ENCODE peak calls at places on chromosomes 3 and 15, in nine cellular contexts. G is right atrium auricular region, M is hepatocyte, T is neural progenitor cell, D is transverse colon, O is pancreas, U is upper lobe of right lung, V is stomach, H is left ventricle myocardium inferior. S is an unnamed sample.
A peak's percentile ranks its signal among the peaks of the same experiment; 100 is the strongest.

GRCh38 chr3:72346526-72346926 is 501.7 kb downstream of the SHQ1 start:
- DNase-seq in G (no peak), M (peak; percentile 68), T (no peak), D (no peak), O (no peak), U (no peak), V (no peak), H (no peak), S (peak; percentile 65)

GRCh38 chr3:65851827-65852226 is 186.9 kb downstream of the MAGI1 start:
- DNase-seq in G (no peak), M (no peak), T (no peak), D (no peak), O (no peak), U (no peak), V (no peak), H (no peak), S (no peak)

GRCh38 chr3:158696618-158697017 is 24.2 kb upstream of the LXN start:
- DNase-seq in G (no peak), M (no peak), T (no peak), D (no peak), O (no peak), U (no peak), V (no peak), H (no peak), S (no peak)

GRCh38 chr3:5463986-5464385 is 276.5 kb downstream of the EDEM1 start:
- DNase-seq in G (no peak), M (no peak), T (no peak), D (no peak), O (no peak), U (no peak), V (no peak), H (no peak), S (no peak)

GRCh38 chr3:146861262-146861661 is 256.1 kb upstream of the PLSCR5 start:
- DNase-seq in G (no peak), M (no peak), T (no peak), D (no peak), O (no peak), U (no peak), V (no peak), H (no peak), S (no peak)

GRCh38 chr3:16907245-16907644 is 22.5 kb downstream of the PLCL2 start:
- DNase-seq in G (no peak), M (no peak), T (no peak), D (no peak), O (no peak), U (no peak), V (no peak), H (no peak), S (no peak)

GRCh38 chr3:45677841-45678240 is 11.4 kb upstream of the SACM1L start:
- DNase-seq in G (no peak), M (no peak), T (no peak), D (no peak), O (no peak), U (no peak), V (no peak), H (no peak), S (no peak)

GRCh38 chr15:82585072-82585471 is 44.8 kb upstream of the RPS17 start:
- DNase-seq in G (no peak), M (peak; percentile 43), T (no peak), D (no peak), O (no peak), U (no peak), V (no peak), H (no peak), S (no peak)

GRCh38 chr3:45367451-45367850 is 20.9 kb upstream of the LARS2 start:
- DNase-seq in G (no peak), M (peak; percentile 76), T (no peak), D (peak; percentile 48), O (no peak), U (no peak), V (no peak), H (no peak), S (no peak)

GRCh38 chr15:32870240-32871033 is 152.6 kb downstream of the GREM1 start:
- DNase-seq in G (no peak), M (no peak), T (no peak), D (peak; percentile 29), O (no peak), U (no peak), V (peak; percentile 30), H (no peak), S (no peak)

GRCh38 chr3:170809021-170809974 is 60.7 kb downstream of the RPL22L1 start:
- DNase-seq in G (no peak), M (peak; percentile 74), T (peak; percentile 73), D (peak; percentile 21), O (peak; percentile 33), U (no peak), V (no peak), H (no peak), S (no peak)

GRCh38 chr3:136750209-136750921 is 1.8 kb downstream of the STAG1 start:
- DNase-seq in G (no peak), M (no peak), T (no peak), D (no peak), O (no peak), U (no peak), V (no peak), H (no peak), S (no peak)

GRCh38 chr3:128906804-128907525 is 27.5 kb downstream of the ACAD9 start:
- DNase-seq in G (no peak), M (no peak), T (no peak), D (no peak), O (no peak), U (no peak), V (no peak), H (no peak), S (no peak)

GRCh38 chr15:60408438-60409105 is 10.8 kb upstream of the ANXA2 start:
- DNase-seq in G (no peak), M (no peak), T (no peak), D (no peak), O (no peak), U (no peak), V (no peak), H (no peak), S (no peak)

GRCh38 chr3:46490338-46491084 is 7.3 kb upstream of the RTP3 start:
- DNase-seq in G (no peak), M (no peak), T (no peak), D (no peak), O (no peak), U (no peak), V (no peak), H (no peak), S (no peak)

GRCh38 chr3:38646630-38647029 is 2.9 kb downstream of the SCN5A start:
- DNase-seq in G (peak; percentile 51), M (peak; percentile 51), T (peak; percentile 74), D (no peak), O (no peak), U (no peak), V (no peak), H (no peak), S (no peak)

GRCh38 chr15:42155546-42156265 is 730 bp downstream of the PLA2G4F start:
- DNase-seq in G (no peak), M (peak; percentile 82), T (no peak), D (peak; percentile 76), O (peak; percentile 53), U (peak; percentile 78), V (peak; percentile 84), H (no peak), S (no peak)

DNA sequence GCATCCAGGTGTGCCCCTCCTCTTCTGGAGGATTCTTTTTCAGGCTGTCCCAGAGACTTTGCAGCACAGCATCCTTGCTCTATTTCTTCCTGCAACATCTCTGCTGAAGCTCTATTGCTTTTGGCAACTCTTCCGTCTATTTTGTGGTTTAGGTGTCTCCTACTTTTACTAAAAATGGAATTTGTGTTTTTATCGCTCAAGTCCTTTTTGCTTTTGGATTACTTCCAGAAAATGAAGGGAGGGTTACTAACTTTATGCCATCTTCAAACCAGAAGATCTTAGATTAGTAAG is 66.4 kb downstream of the NOX5 start:
- DNase-seq in G (no peak), M (no peak), T (no peak), D (no peak), O (no peak), U (no peak), V (no peak), H (no peak), S (no peak)
- H3K27ac ChIP-seq in G (peak overlapping the region; percentile 71), M (no peak overlapping the region), T (no peak overlapping the region), D (peak overlapping the region; percentile 59), O (no peak overlapping the region), U (peak overlapping the region; percentile 78), V (peak overlapping the region; percentile 63), H (peak overlapping the region; percentile 92), S (peak overlapping the region; percentile 68)

DNA sequence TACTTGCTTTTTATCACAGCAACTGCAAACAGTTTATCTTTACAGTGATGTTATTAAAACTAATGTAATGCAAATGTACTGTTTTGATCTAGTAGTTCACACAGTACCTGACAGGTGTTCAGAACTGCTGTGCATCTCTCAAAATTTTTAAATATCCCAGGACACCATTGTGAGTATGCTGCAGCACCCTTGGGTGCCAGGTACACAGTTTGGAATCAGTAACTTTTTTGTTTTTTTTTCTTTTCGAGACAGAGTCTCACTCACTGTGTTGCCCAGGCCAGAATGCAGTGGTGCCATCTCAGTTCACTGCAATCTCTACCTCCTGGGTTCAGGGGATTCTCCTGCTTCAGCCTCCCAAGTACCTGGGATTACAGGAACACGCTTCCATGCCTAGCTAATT is 3.0 kb downstream of the KNL1 start:
- DNase-seq in G (no peak), M (no peak), T (no peak), D (no peak), O (no peak), U (no peak), V (no peak), H (no peak), S (no peak)
- H3K4me3 ChIP-seq in G (no peak overlapping the region), M (no peak overlapping the region), T (no peak overlapping the region), D (no peak overlapping the region), O (no peak overlapping the region), U (no peak overlapping the region), V (no peak overlapping the region), H (no peak overlapping the region), S (no peak overlapping the region)

GRCh38 chr3:67384790-67385397 is 269.5 kb downstream of the SUCLG2 start:
- DNase-seq in G (no peak), M (peak; percentile 66), T (peak; percentile 70), D (no peak), O (peak; percentile 28), U (no peak), V (peak; percentile 29), H (no peak), S (no peak)
- TF ChIP-seq CTCF in G (no peak), M (peak; percentile 62), T (peak; percentile 80), D (peak; percentile 11), O (no peak), U (peak; percentile 49), V (peak; percentile 7), H (peak; percentile 66), S (peak; percentile 29)

GRCh38 chr3:9033867-9034266 is 70.6 kb upstream of the RAD18 start:
- DNase-seq in G (no peak), M (no peak), T (no peak), D (no peak), O (no peak), U (no peak), V (no peak), H (no peak), S (no peak)

GRCh38 chr3:9032236-9032777 is 69.0 kb upstream of the RAD18 start:
- DNase-seq in G (no peak), M (no peak), T (no peak), D (no peak), O (no peak), U (no peak), V (no peak), H (no peak), S (no peak)

GRCh38 chr3:9026320-9027040 is 63.2 kb upstream of the RAD18 start:
- DNase-seq in G (no peak), M (no peak), T (no peak), D (no peak), O (no peak), U (no peak), V (no peak), H (no peak), S (no peak)

GRCh38 chr3:9028134-9028533 is 64.9 kb upstream of the RAD18 start:
- DNase-seq in G (peak; percentile 70), M (peak; percentile 64), T (no peak), D (peak; percentile 76), O (peak; percentile 89), U (peak; percentile 91), V (peak; percentile 96), H (peak; percentile 95), S (peak; percentile 86)

GRCh38 chr3:9030034-9030433 is 66.8 kb upstream of the RAD18 start:
- DNase-seq in G (no peak), M (no peak), T (no peak), D (no peak), O (no peak), U (no peak), V (no peak), H (no peak), S (no peak)
- H3K27ac ChIP-seq in G (no peak overlapping the region), M (no peak overlapping the region), T (no peak overlapping the region), D (no peak overlapping the region), O (no peak overlapping the region), U (no peak overlapping the region), V (no peak overlapping the region), H (no peak overlapping the region), S (no peak overlapping the region)

S was measured in psoas muscle.